ENCODE peak calls at places on chromosomes 5 and 9, in four cellular contexts. One of them, this sample, is unnamed.
A peak's percentile ranks its signal among the peaks of the same experiment; 100 is the strongest.

GRCh38 chr5:84088996-84089395 is 295.7 kb downstream of the EDIL3 start:
- DNase-seq in HTR-8/SVneo: peak; percentile 13
- DNase-seq in AG09319: peak; percentile 10
- DNase-seq in NT2/D1: no peak
- DNase-seq in this sample: no peak

GRCh38 chr9:37293664-37294524 is 128.6 kb upstream of the GRHPR start:
- DNase-seq in HTR-8/SVneo: no peak
- DNase-seq in NT2/D1: no peak
- DNase-seq in AG09319: peak; percentile 55
- DNase-seq in this sample: no peak

GRCh38 chr5:157303667-157304327 is 37.9 kb downstream of the CYFIP2 start:
- DNase-seq in NT2/D1: peak; percentile 23
- DNase-seq in AG09319: no peak
- DNase-seq in HTR-8/SVneo: no peak
- DNase-seq in this sample: no peak

GRCh38 chr5:173452098-173452497 is 123.9 kb upstream of the STC2 start:
- DNase-seq in NT2/D1: no peak
- DNase-seq in AG09319: no peak
- DNase-seq in HTR-8/SVneo: no peak
- DNase-seq in this sample: peak; percentile 85

GRCh38 chr9:472676-473075 is 258.0 kb downstream of the DOCK8 start:
- DNase-seq in HTR-8/SVneo: no peak
- DNase-seq in AG09319: no peak
- DNase-seq in NT2/D1: no peak
- DNase-seq in this sample: no peak

GRCh38 chr9:124297553-124297905 is 39.8 kb downstream of the NEK6 start:
- DNase-seq in AG09319: peak; percentile 87
- DNase-seq in NT2/D1: peak; percentile 91
- DNase-seq in HTR-8/SVneo: peak; percentile 87
- DNase-seq in this sample: no peak

GRCh38 chr5:90691533-90691932 is 132.9 kb downstream of the ADGRV1 start:
- DNase-seq in AG09319: no peak
- DNase-seq in NT2/D1: no peak
- DNase-seq in HTR-8/SVneo: no peak
- DNase-seq in this sample: no peak

GRCh38 chr5:76867827-76868693 is 18.2 kb downstream of the S100Z start:
- DNase-seq in AG09319: peak; percentile 25
- DNase-seq in HTR-8/SVneo: peak; percentile 57
- DNase-seq in NT2/D1: peak; percentile 50
- DNase-seq in this sample: peak; percentile 18

GRCh38 chr5:107997338-107997979 is 326.7 kb upstream of the EFNA5 start:
- DNase-seq in AG09319: no peak
- DNase-seq in NT2/D1: no peak
- DNase-seq in HTR-8/SVneo: no peak
- DNase-seq in this sample: no peak

GRCh38 chr5:24353606-24354005 is 291.2 kb downstream of the CDH10 start:
- DNase-seq in AG09319: no peak
- DNase-seq in NT2/D1: no peak
- DNase-seq in HTR-8/SVneo: no peak
- DNase-seq in this sample: no peak

GRCh38 chr5:56176155-56176798 is 56.9 kb downstream of the ANKRD55 start:
- DNase-seq in AG09319: peak; percentile 82
- DNase-seq in HTR-8/SVneo: no peak
- DNase-seq in NT2/D1: no peak
- DNase-seq in this sample: peak; percentile 28

GRCh38 chr5:67115238-67115637 is 81.4 kb downstream of the CD180 start:
- DNase-seq in HTR-8/SVneo: no peak
- DNase-seq in NT2/D1: no peak
- DNase-seq in AG09319: no peak
- DNase-seq in this sample: no peak

GRCh38 chr5:151718653-151719052 is 31.9 kb upstream of the SPARC start:
- DNase-seq in NT2/D1: no peak
- DNase-seq in HTR-8/SVneo: no peak
- DNase-seq in AG09319: no peak
- DNase-seq in this sample: no peak

GRCh38 chr9:79360387-79361347 is 211.1 kb upstream of the TLE4 start:
- DNase-seq in NT2/D1: peak; percentile 49
- DNase-seq in HTR-8/SVneo: no peak
- DNase-seq in AG09319: no peak
- DNase-seq in this sample: no peak

GRCh38 chr5:100889896-100890295 is 13.2 kb downstream of the ST8SIA4 start:
- DNase-seq in HTR-8/SVneo: no peak
- DNase-seq in AG09319: no peak
- DNase-seq in NT2/D1: no peak
- DNase-seq in this sample: no peak

GRCh38 chr9:94623253-94623652 is 16.1 kb downstream of the FBP1 start:
- DNase-seq in HTR-8/SVneo: no peak
- DNase-seq in NT2/D1: peak; percentile 18
- DNase-seq in AG09319: no peak
- DNase-seq in this sample: no peak

GRCh38 chr5:12023614-12024241 is 119.5 kb upstream of the CTNND2 start:
- DNase-seq in HTR-8/SVneo: peak; percentile 47
- DNase-seq in AG09319: no peak
- DNase-seq in NT2/D1: peak; percentile 30
- DNase-seq in this sample: no peak

GRCh38 chr9:127723450-127723849 is 7.6 kb downstream of the TTC16 start:
- DNase-seq in NT2/D1: no peak
- DNase-seq in HTR-8/SVneo: peak; percentile 39
- DNase-seq in AG09319: peak; percentile 57
- DNase-seq in this sample: no peak

GRCh38 chr5:72531496-72532190 is 24.4 kb upstream of the ZNF366 start:
- DNase-seq in NT2/D1: no peak
- DNase-seq in AG09319: no peak
- DNase-seq in HTR-8/SVneo: no peak
- DNase-seq in this sample: no peak

GRCh38 chr5:3177338-3177737 is 418.3 kb upstream of the IRX1 start:
- DNase-seq in NT2/D1: no peak
- DNase-seq in AG09319: no peak
- DNase-seq in HTR-8/SVneo: no peak
- DNase-seq in this sample: no peak

GRCh38 chr5:75338408-75338807 is 1.4 kb downstream of the HMGCR start:
- DNase-seq in HTR-8/SVneo: no peak
- DNase-seq in AG09319: no peak
- DNase-seq in NT2/D1: no peak
- DNase-seq in this sample: no peak

GRCh38 chr5:129438322-129438721 is 21.8 kb upstream of the ADAMTS19 start:
- DNase-seq in NT2/D1: no peak
- DNase-seq in AG09319: no peak
- DNase-seq in HTR-8/SVneo: no peak
- DNase-seq in this sample: no peak

GRCh38 chr9:4073371-4073770 is 226.5 kb downstream of the GLIS3 start:
- DNase-seq in HTR-8/SVneo: no peak
- DNase-seq in NT2/D1: no peak
- DNase-seq in AG09319: no peak
- DNase-seq in this sample: no peak

GRCh38 chr5:157481666-157482065 is 21.7 kb downstream of the NIPAL4 start:
- DNase-seq in HTR-8/SVneo: no peak
- DNase-seq in AG09319: no peak
- DNase-seq in NT2/D1: no peak
- DNase-seq in this sample: no peak

This sample was measured in gastrocnemius medialis.